ENCODE peak calls at places on chromosomes 6 and 20, in nine cellular contexts. T is activated CD4-positive, alpha-beta T cell treated with anti-CD3 and anti-CD28 coated beads, Interleukin-2, amount 50 U/mL, for 48 hours; U is ecto neural progenitor cell; H is stimulated activated CD4-positive, alpha-beta T cell treated with anti-CD3 and anti-CD28 coated beads, Interleukin-12 subunit alpha, Interleukin-12 subunit beta, amount 100 ng/mL, for 4 hours; B is effector memory CD8-positive, alpha-beta T cell; Q is neural crest cell; O is HCT116; J is lower leg skin; L is iris pigment epithelial cell. R is an unnamed sample.

GRCh38 chr6:148422085-148422484 is 79.4 kb downstream of the SASH1 start:
- DNase-seq in T (no peak), U (no peak), H (no peak), B (no peak), Q (no peak), O (no peak), J (no peak), L (no peak), R (no peak)

GRCh38 chr20:7985916-7986315 is 33.6 kb downstream of the TMX4 start:
- DNase-seq in T (no peak), U (no peak), H (no peak), B (no peak), Q (no peak), O (no peak), J (no peak), L (no peak), R (no peak)

GRCh38 chr6:75204222-75204958 is 1.5 kb downstream of the COL12A1 start:
- DNase-seq in T (peak), U (peak), H (peak), B (no peak), Q (peak), O (peak), J (peak), L (peak), R (peak)

GRCh38 chr20:12112089-12112474 is 194.4 kb downstream of the BTBD3 start:
- DNase-seq in T (no peak), U (no peak), H (no peak), B (no peak), Q (no peak), O (no peak), J (peak), L (no peak), R (no peak)

GRCh38 chr6:71383891-71384489 is 95.4 kb downstream of the OGFRL1 start:
- DNase-seq in T (no peak), U (no peak), H (no peak), B (no peak), Q (peak), O (peak), J (no peak), L (peak), R (no peak)

GRCh38 chr6:138570716-138571020 is 71.4 kb upstream of the NHSL1 start:
- DNase-seq in T (no peak), U (no peak), H (no peak), B (no peak), Q (no peak), O (no peak), J (no peak), L (no peak), R (no peak)

GRCh38 chr6:5679696-5680494 is 326.8 kb downstream of the NRN1 start:
- DNase-seq in T (no peak), U (no peak), H (no peak), B (no peak), Q (no peak), O (no peak), J (no peak), L (no peak), R (no peak)

GRCh38 chr6:1146500-1146899 is 165.4 kb upstream of the FOXQ1 start:
- DNase-seq in T (no peak), U (no peak), H (no peak), B (no peak), Q (no peak), O (no peak), J (no peak), L (no peak), R (no peak)

GRCh38 chr20:51628533-51629398 is 86.2 kb upstream of the NFATC2 start:
- DNase-seq in T (peak), U (no peak), H (no peak), B (no peak), Q (no peak), O (no peak), J (no peak), L (peak), R (no peak)

GRCh38 chr6:90110971-90111370 is 185.7 kb downstream of the BACH2 start:
- DNase-seq in T (peak), U (no peak), H (no peak), B (peak), Q (no peak), O (no peak), J (no peak), L (no peak), R (no peak)

GRCh38 chr6:31972709-31973350 is 892 bp upstream of the DXO start:
- DNase-seq in T (peak), U (no peak), H (no peak), B (no peak), Q (no peak), O (no peak), J (no peak), L (peak), R (no peak)

GRCh38 chr6:7053125-7053784 is 54.5 kb upstream of the RREB1 start:
- DNase-seq in T (no peak), U (no peak), H (no peak), B (no peak), Q (no peak), O (no peak), J (no peak), L (no peak), R (no peak)

GRCh38 chr6:101114703-101115102 is 233.6 kb upstream of the ASCC3 start:
- DNase-seq in T (no peak), U (no peak), H (no peak), B (no peak), Q (peak), O (peak), J (no peak), L (peak), R (peak)

R was measured in NCI-H460.